ENCODE peak calls at places on chromosomes 6 and 20, in four cellular contexts. One of them, this sample, is unnamed.

GRCh38 chr6:149545258-149545753 is 537 bp downstream of the PPIL4 start:
- DNase-seq in bronchial epithelial cell: peak; percentile 38
- DNase-seq in HL-60: peak; percentile 52
- DNase-seq in AG10803: peak; percentile 75
- DNase-seq in this sample: peak; percentile 30

GRCh38 chr20:22490287-22491187 is 93.8 kb downstream of the FOXA2 start:
- DNase-seq in HL-60: no peak
- DNase-seq in bronchial epithelial cell: peak; percentile 39
- DNase-seq in AG10803: no peak
- DNase-seq in this sample: peak; percentile 45

GRCh38 chr6:26053929-26054658 is 33.1 kb upstream of the HFE start:
- DNase-seq in bronchial epithelial cell: peak; percentile 15
- DNase-seq in AG10803: peak; percentile 19
- DNase-seq in HL-60: no peak
- DNase-seq in this sample: no peak

GRCh38 chr20:17796096-17796563 is 96.4 kb downstream of the BANF2 start:
- DNase-seq in AG10803: peak; percentile 83
- DNase-seq in HL-60: peak; percentile 0
- DNase-seq in bronchial epithelial cell: no peak
- DNase-seq in this sample: peak; percentile 41

GRCh38 chr6:53054532-53054931 is 10.7 kb upstream of the FBXO9 start:
- DNase-seq in AG10803: no peak
- DNase-seq in HL-60: no peak
- DNase-seq in bronchial epithelial cell: no peak
- DNase-seq in this sample: no peak

GRCh38 chr20:64083380-64084208 is 604 bp downstream of the LKAAEAR1 start:
- DNase-seq in HL-60: no peak
- DNase-seq in bronchial epithelial cell: peak; percentile 29
- DNase-seq in AG10803: peak; percentile 59
- DNase-seq in this sample: peak; percentile 82

GRCh38 chr6:36962874-36963273 is 8.3 kb downstream of the PI16 start:
- DNase-seq in bronchial epithelial cell: peak; percentile 43
- DNase-seq in AG10803: no peak
- DNase-seq in HL-60: peak; percentile 95
- DNase-seq in this sample: peak; percentile 38

GRCh38 chr6:163442336-163442735 is 27.8 kb downstream of the QKI start:
- DNase-seq in HL-60: no peak
- DNase-seq in bronchial epithelial cell: no peak
- DNase-seq in AG10803: no peak
- DNase-seq in this sample: no peak

GRCh38 chr6:161265975-161266374 is 7.9 kb downstream of the AGPAT4 start:
- DNase-seq in AG10803: no peak
- DNase-seq in bronchial epithelial cell: no peak
- DNase-seq in HL-60: no peak
- DNase-seq in this sample: no peak

GRCh38 chr6:12208190-12208589 is 82.0 kb upstream of the EDN1 start:
- DNase-seq in AG10803: peak; percentile 15
- DNase-seq in HL-60: peak; percentile 97
- DNase-seq in bronchial epithelial cell: peak; percentile 96
- DNase-seq in this sample: peak; percentile 96

GRCh38 chr6:89297695-89298351 is 17.3 kb downstream of the GABRR2 start:
- DNase-seq in bronchial epithelial cell: peak; percentile 98
- DNase-seq in AG10803: peak; percentile 84
- DNase-seq in HL-60: peak; percentile 94
- DNase-seq in this sample: peak; percentile 98

GRCh38 chr6:90179190-90180169 is 117.2 kb downstream of the BACH2 start:
- DNase-seq in AG10803: no peak
- DNase-seq in bronchial epithelial cell: peak; percentile 20
- DNase-seq in HL-60: no peak
- DNase-seq in this sample: no peak

GRCh38 chr20:20064303-20064702 is 12.0 kb downstream of the CFAP61 start:
- DNase-seq in bronchial epithelial cell: no peak
- DNase-seq in HL-60: no peak
- DNase-seq in AG10803: peak; percentile 12
- DNase-seq in this sample: peak; percentile 25

GRCh38 chr6:1497593-1498105 is 108.3 kb downstream of the FOXF2 start:
- DNase-seq in HL-60: no peak
- DNase-seq in bronchial epithelial cell: no peak
- DNase-seq in AG10803: no peak
- DNase-seq in this sample: no peak

GRCh38 chr6:83310046-83310445 is 116.9 kb downstream of the RWDD2A start:
- DNase-seq in AG10803: no peak
- DNase-seq in bronchial epithelial cell: no peak
- DNase-seq in HL-60: no peak
- DNase-seq in this sample: no peak

GRCh38 chr6:110525001-110525400 is 48.6 kb upstream of the SLC22A16 start:
- DNase-seq in bronchial epithelial cell: no peak
- DNase-seq in HL-60: no peak
- DNase-seq in AG10803: no peak
- DNase-seq in this sample: no peak

GRCh38 chr20:43666376-43667328 is at the start of gene MYBL2:
- DNase-seq in HL-60: peak; percentile 83
- DNase-seq in AG10803: peak; percentile 40
- DNase-seq in bronchial epithelial cell: peak; percentile 17
- DNase-seq in this sample: peak; percentile 77

GRCh38 chr6:28544211-28544610 is 18.5 kb downstream of the GPX5 start:
- DNase-seq in AG10803: no peak
- DNase-seq in bronchial epithelial cell: no peak
- DNase-seq in HL-60: no peak
- DNase-seq in this sample: no peak

GRCh38 chr20:11654766-11655165 is 262.9 kb upstream of the BTBD3 start:
- DNase-seq in HL-60: no peak
- DNase-seq in AG10803: no peak
- DNase-seq in bronchial epithelial cell: no peak
- DNase-seq in this sample: no peak

GRCh38 chr6:44297063-44298038 is 15.8 kb downstream of the AARS2 start:
- DNase-seq in AG10803: peak; percentile 22
- DNase-seq in bronchial epithelial cell: no peak
- DNase-seq in HL-60: no peak
- DNase-seq in this sample: peak; percentile 54

GRCh38 chr6:90770778-90771177 is 183.9 kb upstream of the MAP3K7 start:
- DNase-seq in HL-60: no peak
- DNase-seq in AG10803: no peak
- DNase-seq in bronchial epithelial cell: no peak
- DNase-seq in this sample: no peak

GRCh38 chr6:152170702-152171667 is 363.5 kb downstream of the ESR1 start:
- DNase-seq in HL-60: no peak
- DNase-seq in bronchial epithelial cell: no peak
- DNase-seq in AG10803: no peak
- DNase-seq in this sample: peak; percentile 7

GRCh38 chr6:26330835-26331808 is 33.9 kb upstream of the BTN3A2 start:
- DNase-seq in AG10803: peak; percentile 12
- DNase-seq in bronchial epithelial cell: peak; percentile 65
- DNase-seq in HL-60: no peak
- DNase-seq in this sample: peak; percentile 67

GRCh38 chr20:1912056-1912455 is 16.8 kb downstream of the SIRPA start:
- DNase-seq in bronchial epithelial cell: peak; percentile 52
- DNase-seq in AG10803: no peak
- DNase-seq in HL-60: no peak
- DNase-seq in this sample: peak; percentile 70

GRCh38 chr20:63540417-63541186 is 3.4 kb upstream of the PTK6 start:
- DNase-seq in AG10803: peak; percentile 61
- DNase-seq in HL-60: no peak
- DNase-seq in bronchial epithelial cell: no peak
- DNase-seq in this sample: no peak

GRCh38 chr6:47414517-47415167 is 62.9 kb upstream of the CD2AP start:
- DNase-seq in HL-60: no peak
- DNase-seq in bronchial epithelial cell: peak; percentile 32
- DNase-seq in AG10803: peak; percentile 51
- DNase-seq in this sample: peak; percentile 23

GRCh38 chr6:82711105-82711829 is 347.6 kb downstream of the TPBG start:
- DNase-seq in HL-60: no peak
- DNase-seq in bronchial epithelial cell: no peak
- DNase-seq in AG10803: peak; percentile 50
- DNase-seq in this sample: no peak

GRCh38 chr6:62978920-62979319 is 232.3 kb upstream of the FKBP1C start:
- DNase-seq in AG10803: no peak
- DNase-seq in bronchial epithelial cell: no peak
- DNase-seq in HL-60: no peak
- DNase-seq in this sample: no peak

GRCh38 chr6:157099912-157100593 is 223.3 kb downstream of the TMEM242 start:
- DNase-seq in HL-60: peak; percentile 45
- DNase-seq in bronchial epithelial cell: no peak
- DNase-seq in AG10803: no peak
- DNase-seq in this sample: no peak

GRCh38 chr6:15841937-15842698 is 179.3 kb upstream of the DTNBP1 start:
- DNase-seq in bronchial epithelial cell: no peak
- DNase-seq in AG10803: peak; percentile 2
- DNase-seq in HL-60: no peak
- DNase-seq in this sample: no peak

GRCh38 chr20:13930246-13930645 is 60.2 kb downstream of the SEL1L2 start:
- DNase-seq in HL-60: no peak
- DNase-seq in bronchial epithelial cell: peak; percentile 24
- DNase-seq in AG10803: peak; percentile 61
- DNase-seq in this sample: peak; percentile 14

GRCh38 chr20:63538204-63539091 is 1.3 kb upstream of the PTK6 start:
- DNase-seq in HL-60: no peak
- DNase-seq in bronchial epithelial cell: peak; percentile 37
- DNase-seq in AG10803: peak; percentile 26
- DNase-seq in this sample: peak; percentile 75

GRCh38 chr20:1185781-1186334 is 1.1 kb upstream of the TMEM74B start:
- DNase-seq in AG10803: peak; percentile 23
- DNase-seq in bronchial epithelial cell: peak; percentile 24
- DNase-seq in HL-60: peak; percentile 42
- DNase-seq in this sample: peak; percentile 61

GRCh38 chr6:16154904-16155303 is 26.0 kb downstream of the MYLIP start:
- DNase-seq in HL-60: no peak
- DNase-seq in bronchial epithelial cell: peak; percentile 54
- DNase-seq in AG10803: peak; percentile 82
- DNase-seq in this sample: peak; percentile 67

GRCh38 chr6:134282816-134283215 is 35.1 kb downstream of the SGK1 start:
- DNase-seq in HL-60: no peak
- DNase-seq in AG10803: no peak
- DNase-seq in bronchial epithelial cell: no peak
- DNase-seq in this sample: no peak

DNA sequence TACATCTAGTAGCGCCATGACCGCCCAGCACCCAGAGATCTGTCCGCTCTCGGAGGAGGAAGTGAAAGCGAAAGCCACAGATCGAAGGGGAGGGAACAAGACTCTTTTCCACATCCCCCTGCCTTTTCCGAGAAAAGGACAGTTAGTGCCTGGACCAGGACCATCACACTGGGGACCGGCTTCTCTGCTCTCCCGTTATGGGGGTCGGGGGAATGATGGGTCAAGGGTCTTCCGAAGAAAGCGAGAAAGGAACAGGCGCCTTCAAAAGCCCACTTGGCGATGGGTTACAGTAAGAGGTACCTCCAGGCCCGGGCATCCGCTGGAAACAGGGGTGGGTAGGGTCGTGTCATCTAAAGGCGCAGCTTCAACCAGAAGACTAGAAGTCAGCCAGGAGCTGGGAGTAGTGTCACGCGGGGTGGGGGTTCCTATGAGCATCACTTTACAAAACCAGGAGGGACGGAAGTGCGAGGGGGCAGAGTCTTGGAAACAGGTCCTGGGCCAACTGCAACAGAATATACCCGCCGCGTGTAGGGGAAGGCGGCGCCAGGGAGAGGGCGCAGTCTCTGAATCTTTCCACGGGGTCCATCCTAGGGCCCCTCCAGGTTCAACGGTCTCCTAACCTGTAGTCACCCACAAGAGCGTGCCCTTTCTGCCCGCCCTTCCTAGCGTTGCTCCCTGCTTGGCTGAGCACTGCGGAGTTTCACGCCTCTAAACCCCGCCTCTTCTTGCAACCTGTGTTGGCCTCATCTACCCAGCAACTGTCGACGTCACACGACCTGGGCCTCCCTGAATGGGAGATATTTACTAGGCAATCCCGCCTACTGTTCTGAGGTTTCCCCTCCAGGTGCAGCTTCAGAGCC is at the start of gene PSMB8:
- DNase-seq in HL-60: peak; percentile 93
- DNase-seq in AG10803: peak; percentile 91
- DNase-seq in bronchial epithelial cell: peak; percentile 98
- DNase-seq in this sample: peak; percentile 99
- TF ChIP-seq CTCF in HL-60: no peak
- TF ChIP-seq CTCF in AG10803: peak; percentile 32
- TF ChIP-seq CTCF in bronchial epithelial cell: peak; percentile 5
- TF ChIP-seq CTCF in this sample: peak; percentile 13

GRCh38 chr6:155219858-155220301 is 43.9 kb upstream of the CLDN20 start:
- DNase-seq in AG10803: no peak
- DNase-seq in HL-60: no peak
- DNase-seq in bronchial epithelial cell: no peak
- DNase-seq in this sample: no peak
- H3K4me3 ChIP-seq in AG10803: no peak overlapping the region
- H3K4me3 ChIP-seq in HL-60: no peak overlapping the region
- H3K4me3 ChIP-seq in bronchial epithelial cell: no peak overlapping the region
- H3K4me3 ChIP-seq in this sample: no peak overlapping the region

GRCh38 chr6:117473401-117473800 is 9.1 kb upstream of the DCBLD1 start:
- DNase-seq in HL-60: no peak
- DNase-seq in bronchial epithelial cell: no peak
- DNase-seq in AG10803: no peak
- DNase-seq in this sample: no peak

GRCh38 chr6:117472667-117473066 is 9.8 kb upstream of the DCBLD1 start:
- DNase-seq in HL-60: no peak
- DNase-seq in bronchial epithelial cell: no peak
- DNase-seq in AG10803: no peak
- DNase-seq in this sample: no peak

GRCh38 chr6:117467876-117468275 is 14.6 kb upstream of the DCBLD1 start:
- DNase-seq in bronchial epithelial cell: no peak
- DNase-seq in AG10803: no peak
- DNase-seq in HL-60: no peak
- DNase-seq in this sample: no peak

GRCh38 chr6:117469356-117469755 is 13.1 kb upstream of the DCBLD1 start:
- DNase-seq in bronchial epithelial cell: no peak
- DNase-seq in HL-60: peak; percentile 47
- DNase-seq in AG10803: no peak
- DNase-seq in this sample: no peak

DNA sequence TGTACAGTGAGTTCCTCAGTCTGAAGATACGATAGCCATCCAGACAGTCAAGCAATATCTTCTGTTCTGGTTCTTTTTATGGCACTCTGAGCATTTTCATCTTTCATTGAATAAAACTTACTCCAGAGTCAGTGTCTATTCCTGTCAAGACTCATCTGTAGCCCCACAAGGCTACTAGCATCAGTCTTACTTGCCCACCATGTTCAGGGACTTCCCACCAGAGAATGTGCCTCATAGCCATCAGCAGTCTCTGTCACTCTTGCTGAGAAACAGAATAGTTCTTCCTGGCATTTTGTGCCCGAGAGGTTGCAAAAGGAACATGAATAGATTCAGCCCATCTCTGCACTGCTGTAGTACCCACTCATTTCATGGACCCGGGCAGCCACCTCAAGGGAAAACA is 12.7 kb upstream of the DCBLD1 start:
- DNase-seq in HL-60: no peak
- DNase-seq in AG10803: no peak
- DNase-seq in bronchial epithelial cell: no peak
- DNase-seq in this sample: no peak
- TF ChIP-seq CTCF in HL-60: no peak
- TF ChIP-seq CTCF in AG10803: no peak
- TF ChIP-seq CTCF in bronchial epithelial cell: no peak
- TF ChIP-seq CTCF in this sample: no peak

GRCh38 chr6:42820509-42821340 is 38.9 kb downstream of the BICRAL start:
- DNase-seq in HL-60: no peak
- DNase-seq in AG10803: peak; percentile 77
- DNase-seq in bronchial epithelial cell: no peak
- DNase-seq in this sample: no peak
- H3K4me3 ChIP-seq in HL-60: no peak overlapping the region
- H3K4me3 ChIP-seq in AG10803: peak overlapping the region; percentile 33
- H3K4me3 ChIP-seq in bronchial epithelial cell: no peak overlapping the region
- H3K4me3 ChIP-seq in this sample: no peak overlapping the region

This sample was measured in epithelial cell of esophagus.